ENCODE peak calls at places on chromosome 11, in seven cellular contexts. T is endothelial cell of umbilical vein, K is ELR, O is non-pigmented ciliary epithelial cell, G is brain microvascular endothelial cell, J is neuronal stem cell, A is endothelial cell. L is an unnamed sample.

GRCh38 chr11:76810151-76810853 is 27.1 kb downstream of the TSKU start:
- DNase-seq in T (peak; percentile 66), K (peak; percentile 66), O (no peak), G (peak; percentile 51), J (no peak), A (peak; percentile 47), L (peak; percentile 59)

GRCh38 chr11:359181-359714 is 10.1 kb upstream of the B4GALNT4 start:
- DNase-seq in T (no peak), K (peak; percentile 32), O (no peak), G (no peak), J (no peak), A (no peak), L (no peak)

GRCh38 chr11:6705905-6706535 is 22.9 kb upstream of the MRPL17 start:
- DNase-seq in T (peak; percentile 66), K (peak; percentile 73), O (no peak), G (peak; percentile 69), J (peak; percentile 41), A (peak; percentile 52), L (peak; percentile 69)

GRCh38 chr11:8201524-8202365 is 32.9 kb upstream of the RIC3 start:
- DNase-seq in T (no peak), K (no peak), O (no peak), G (no peak), J (no peak), A (no peak), L (no peak)

GRCh38 chr11:19772480-19772879 is 59.8 kb downstream of the NAV2 start:
- DNase-seq in T (no peak), K (no peak), O (no peak), G (peak; percentile 11), J (no peak), A (no peak), L (no peak)

GRCh38 chr11:72970557-72971118 is 156.4 kb downstream of the ATG16L2 start:
- DNase-seq in T (no peak), K (no peak), O (no peak), G (peak; percentile 18), J (no peak), A (no peak), L (peak; percentile 35)

GRCh38 chr11:95556342-95557151 is 233.0 kb downstream of the FAM76B start:
- DNase-seq in T (no peak), K (no peak), O (no peak), G (no peak), J (peak; percentile 42), A (no peak), L (peak; percentile 68)

GRCh38 chr11:35617687-35618496 is at the start of gene FJX1:
- DNase-seq in T (peak; percentile 83), K (peak; percentile 97), O (peak; percentile 77), G (peak; percentile 90), J (peak; percentile 85), A (peak; percentile 73), L (peak; percentile 92)

GRCh38 chr11:75873417-75874148 is 58.6 kb downstream of the UVRAG start:
- DNase-seq in T (peak; percentile 19), K (no peak), O (no peak), G (no peak), J (no peak), A (no peak), L (no peak)

GRCh38 chr11:77503006-77503405 is 29.1 kb upstream of the PAK1 start:
- DNase-seq in T (no peak), K (peak; percentile 41), O (no peak), G (peak; percentile 31), J (no peak), A (no peak), L (peak; percentile 41)

GRCh38 chr11:69325446-69325845 is 31.5 kb downstream of the MYEOV start:
- DNase-seq in T (no peak), K (no peak), O (no peak), G (no peak), J (no peak), A (no peak), L (no peak)

GRCh38 chr11:118658372-118659313 is 20.8 kb downstream of the TREH start:
- DNase-seq in T (peak; percentile 21), K (peak; percentile 47), O (no peak), G (no peak), J (no peak), A (peak; percentile 25), L (peak; percentile 26)

GRCh38 chr11:2385156-2386151 is 8.3 kb downstream of the CD81 start:
- DNase-seq in T (no peak), K (no peak), O (no peak), G (no peak), J (no peak), A (no peak), L (no peak)

GRCh38 chr11:34358258-34358665 is 452 bp upstream of the ABTB2 start:
- DNase-seq in T (peak; percentile 49), K (peak; percentile 79), O (no peak), G (no peak), J (peak; percentile 67), A (peak; percentile 60), L (peak; percentile 77)

GRCh38 chr11:2902784-2903671 is 17.5 kb upstream of the CDKN1C start:
- DNase-seq in T (no peak), K (no peak), O (no peak), G (no peak), J (no peak), A (no peak), L (no peak)

L was measured in cardiac muscle cell.